ENCODE peak calls at places on chromosomes 5 and 9, in five cellular contexts. One of them, this sample, is unnamed.

GRCh38 chr5:119238265-119239118 is 117.3 kb upstream of the TNFAIP8 start:
- DNase-seq in KG1: no peak
- DNase-seq in heart left ventricle: no peak
- DNase-seq in adrenal gland: no peak
- DNase-seq in NAMALWA: no peak
- DNase-seq in this sample: no peak

GRCh38 chr5:154829181-154829588 is 21.2 kb downstream of the FAXDC2 start:
- DNase-seq in adrenal gland: no peak
- DNase-seq in heart left ventricle: no peak
- DNase-seq in NAMALWA: no peak
- DNase-seq in KG1: no peak
- DNase-seq in this sample: no peak

GRCh38 chr5:87136733-87137132 is 130.9 kb upstream of the RASA1 start:
- DNase-seq in adrenal gland: no peak
- DNase-seq in heart left ventricle: no peak
- DNase-seq in KG1: no peak
- DNase-seq in NAMALWA: no peak
- DNase-seq in this sample: no peak

GRCh38 chr9:125904155-125904841 is 157.1 kb downstream of the PBX3 start:
- DNase-seq in heart left ventricle: no peak
- DNase-seq in adrenal gland: no peak
- DNase-seq in KG1: no peak
- DNase-seq in NAMALWA: peak
- DNase-seq in this sample: no peak

GRCh38 chr5:17302590-17302989 is 85.2 kb downstream of the BASP1 start:
- DNase-seq in KG1: no peak
- DNase-seq in heart left ventricle: no peak
- DNase-seq in NAMALWA: no peak
- DNase-seq in adrenal gland: no peak
- DNase-seq in this sample: peak

GRCh38 chr5:167937628-167938000 is 353.8 kb upstream of the WWC1 start:
- DNase-seq in heart left ventricle: no peak
- DNase-seq in NAMALWA: no peak
- DNase-seq in KG1: no peak
- DNase-seq in adrenal gland: no peak
- DNase-seq in this sample: no peak

GRCh38 chr5:137036630-137037029 is 462.5 kb downstream of the SPOCK1 start:
- DNase-seq in NAMALWA: no peak
- DNase-seq in adrenal gland: no peak
- DNase-seq in heart left ventricle: no peak
- DNase-seq in KG1: no peak
- DNase-seq in this sample: no peak

GRCh38 chr5:60972225-60972624 is 27.2 kb downstream of the NDUFAF2 start:
- DNase-seq in NAMALWA: no peak
- DNase-seq in heart left ventricle: no peak
- DNase-seq in KG1: no peak
- DNase-seq in adrenal gland: no peak
- DNase-seq in this sample: no peak

GRCh38 chr5:170503970-170504525 is at the start of gene KCNIP1:
- DNase-seq in NAMALWA: no peak
- DNase-seq in KG1: no peak
- DNase-seq in heart left ventricle: peak
- DNase-seq in adrenal gland: no peak
- DNase-seq in this sample: no peak

GRCh38 chr5:60371065-60371464 is 328.9 kb downstream of the DEPDC1B start:
- DNase-seq in heart left ventricle: no peak
- DNase-seq in NAMALWA: no peak
- DNase-seq in KG1: no peak
- DNase-seq in adrenal gland: no peak
- DNase-seq in this sample: no peak

GRCh38 chr5:174455301-174455700 is 269.1 kb upstream of the MSX2 start:
- DNase-seq in KG1: no peak
- DNase-seq in NAMALWA: no peak
- DNase-seq in adrenal gland: no peak
- DNase-seq in heart left ventricle: no peak
- DNase-seq in this sample: no peak

GRCh38 chr5:145887976-145888574 is 15.3 kb upstream of the GRXCR2 start:
- DNase-seq in KG1: no peak
- DNase-seq in heart left ventricle: no peak
- DNase-seq in adrenal gland: peak
- DNase-seq in NAMALWA: peak
- DNase-seq in this sample: no peak

GRCh38 chr9:137273616-137274320 is 3.8 kb upstream of the TOR4A start:
- DNase-seq in heart left ventricle: no peak
- DNase-seq in KG1: no peak
- DNase-seq in adrenal gland: no peak
- DNase-seq in NAMALWA: peak
- DNase-seq in this sample: peak

GRCh38 chr5:322281-322941 is 897 bp downstream of the AHRR start:
- DNase-seq in KG1: no peak
- DNase-seq in adrenal gland: no peak
- DNase-seq in heart left ventricle: no peak
- DNase-seq in NAMALWA: no peak
- DNase-seq in this sample: no peak

GRCh38 chr5:180499684-180500083 is 5.5 kb downstream of the CNOT6 start:
- DNase-seq in KG1: no peak
- DNase-seq in heart left ventricle: no peak
- DNase-seq in NAMALWA: no peak
- DNase-seq in adrenal gland: no peak
- DNase-seq in this sample: no peak

GRCh38 chr9:72065076-72065475 is 4.7 kb upstream of the C9orf57 start:
- DNase-seq in KG1: no peak
- DNase-seq in heart left ventricle: no peak
- DNase-seq in NAMALWA: no peak
- DNase-seq in adrenal gland: no peak
- DNase-seq in this sample: no peak

GRCh38 chr9:89538874-89539273 is 41.0 kb upstream of the SEMA4D start:
- DNase-seq in KG1: no peak
- DNase-seq in adrenal gland: no peak
- DNase-seq in heart left ventricle: no peak
- DNase-seq in NAMALWA: no peak
- DNase-seq in this sample: no peak

GRCh38 chr9:123031963-123032362 is 1.5 kb upstream of the GPR21 start:
- DNase-seq in NAMALWA: no peak
- DNase-seq in heart left ventricle: no peak
- DNase-seq in adrenal gland: no peak
- DNase-seq in KG1: no peak
- DNase-seq in this sample: no peak

GRCh38 chr5:31329722-31330121 is 136.2 kb downstream of the CDH6 start:
- DNase-seq in KG1: no peak
- DNase-seq in adrenal gland: no peak
- DNase-seq in heart left ventricle: no peak
- DNase-seq in NAMALWA: no peak
- DNase-seq in this sample: no peak

GRCh38 chr5:119302916-119303897 is 52.6 kb upstream of the TNFAIP8 start:
- DNase-seq in NAMALWA: no peak
- DNase-seq in heart left ventricle: no peak
- DNase-seq in KG1: no peak
- DNase-seq in adrenal gland: no peak
- DNase-seq in this sample: no peak

GRCh38 chr9:124412228-124412575 is 3.0 kb downstream of the PSMB7 start:
- DNase-seq in heart left ventricle: no peak
- DNase-seq in KG1: no peak
- DNase-seq in adrenal gland: no peak
- DNase-seq in NAMALWA: no peak
- DNase-seq in this sample: no peak

GRCh38 chr9:93826209-93826608 is 128.9 kb downstream of the BARX1 start:
- DNase-seq in KG1: no peak
- DNase-seq in NAMALWA: no peak
- DNase-seq in adrenal gland: no peak
- DNase-seq in heart left ventricle: peak
- DNase-seq in this sample: no peak

GRCh38 chr5:65986050-65986451 is 59.7 kb downstream of the ERBIN start:
- DNase-seq in adrenal gland: no peak
- DNase-seq in heart left ventricle: no peak
- DNase-seq in KG1: no peak
- DNase-seq in NAMALWA: no peak
- DNase-seq in this sample: no peak

GRCh38 chr9:5389109-5389732 is 48.5 kb downstream of the PLGRKT start:
- DNase-seq in NAMALWA: no peak
- DNase-seq in heart left ventricle: no peak
- DNase-seq in adrenal gland: no peak
- DNase-seq in KG1: peak
- DNase-seq in this sample: no peak

GRCh38 chr5:8848997-8849585 is 696.8 kb downstream of the SEMA5A start:
- DNase-seq in adrenal gland: no peak
- DNase-seq in heart left ventricle: no peak
- DNase-seq in KG1: no peak
- DNase-seq in NAMALWA: no peak
- DNase-seq in this sample: no peak

GRCh38 chr9:76730795-76731194 is 33.4 kb upstream of the PCA3 start:
- DNase-seq in KG1: no peak
- DNase-seq in heart left ventricle: no peak
- DNase-seq in adrenal gland: no peak
- DNase-seq in NAMALWA: no peak
- DNase-seq in this sample: no peak

GRCh38 chr5:71563161-71563560 is 24.0 kb upstream of the MCCC2 start:
- DNase-seq in NAMALWA: no peak
- DNase-seq in heart left ventricle: no peak
- DNase-seq in KG1: no peak
- DNase-seq in adrenal gland: no peak
- DNase-seq in this sample: no peak

GRCh38 chr9:136565075-136565721 is 19.4 kb upstream of the NOTCH1 start:
- DNase-seq in KG1: no peak
- DNase-seq in heart left ventricle: peak
- DNase-seq in NAMALWA: no peak
- DNase-seq in adrenal gland: no peak
- DNase-seq in this sample: peak

GRCh38 chr5:178421128-178421527 is 169.1 kb downstream of the COL23A1 start:
- DNase-seq in NAMALWA: no peak
- DNase-seq in adrenal gland: no peak
- DNase-seq in heart left ventricle: no peak
- DNase-seq in KG1: no peak
- DNase-seq in this sample: no peak

GRCh38 chr5:68522863-68523262 is 307.3 kb downstream of the PIK3R1 start:
- DNase-seq in heart left ventricle: no peak
- DNase-seq in KG1: no peak
- DNase-seq in adrenal gland: no peak
- DNase-seq in NAMALWA: no peak
- DNase-seq in this sample: no peak

GRCh38 chr5:154740957-154741356 is 14.2 kb upstream of the LARP1 start:
- DNase-seq in KG1: no peak
- DNase-seq in adrenal gland: peak
- DNase-seq in NAMALWA: no peak
- DNase-seq in heart left ventricle: no peak
- DNase-seq in this sample: no peak

GRCh38 chr9:127035948-127036347 is 86.5 kb downstream of the ANGPTL2 start:
- DNase-seq in heart left ventricle: peak
- DNase-seq in NAMALWA: no peak
- DNase-seq in KG1: no peak
- DNase-seq in adrenal gland: no peak
- DNase-seq in this sample: peak

GRCh38 chr9:123687246-123687721 is 242.6 kb downstream of the DENND1A start:
- DNase-seq in heart left ventricle: no peak
- DNase-seq in adrenal gland: no peak
- DNase-seq in NAMALWA: no peak
- DNase-seq in KG1: no peak
- DNase-seq in this sample: no peak

GRCh38 chr9:114889802-114890224 is 40.6 kb downstream of the TNFSF8 start:
- DNase-seq in adrenal gland: no peak
- DNase-seq in KG1: no peak
- DNase-seq in heart left ventricle: no peak
- DNase-seq in NAMALWA: no peak
- DNase-seq in this sample: no peak

GRCh38 chr5:56339732-56340131 is 106.6 kb upstream of the ANKRD55 start:
- DNase-seq in adrenal gland: no peak
- DNase-seq in NAMALWA: no peak
- DNase-seq in KG1: no peak
- DNase-seq in heart left ventricle: no peak
- DNase-seq in this sample: no peak

GRCh38 chr9:110802416-110803035 is 133.9 kb downstream of the MUSK start:
- DNase-seq in heart left ventricle: no peak
- DNase-seq in adrenal gland: no peak
- DNase-seq in NAMALWA: no peak
- DNase-seq in KG1: no peak
- DNase-seq in this sample: no peak

GRCh38 chr9:109010676-109011655 is 2.3 kb downstream of the CTNNAL1 start:
- DNase-seq in KG1: no peak
- DNase-seq in NAMALWA: peak
- DNase-seq in adrenal gland: peak
- DNase-seq in heart left ventricle: no peak
- DNase-seq in this sample: peak

GRCh38 chr9:109012009-109012875 is 1.1 kb downstream of the CTNNAL1 start:
- DNase-seq in heart left ventricle: no peak
- DNase-seq in KG1: no peak
- DNase-seq in NAMALWA: peak
- DNase-seq in adrenal gland: peak
- DNase-seq in this sample: peak

GRCh38 chr5:1799110-1799601 is 481 bp downstream of the MRPL36 start:
- DNase-seq in adrenal gland: peak
- DNase-seq in KG1: no peak
- DNase-seq in heart left ventricle: no peak
- DNase-seq in NAMALWA: peak
- DNase-seq in this sample: peak